ENCODE peak calls at places on chromosomes 7 and 10, in seven cellular contexts. L is H1, Y is ovary, G is stomach, P is A549, Q is upper lobe of left lung, M is SK-N-SH. T is an unnamed sample.

GRCh38 chr7:18541189-18541870 is 45.8 kb downstream of the HDAC9 start:
- DNase-seq in L (no peak), Y (peak), G (peak), P (no peak), Q (no peak), M (no peak), T (no peak)

GRCh38 chr10:100963826-100964225 is 5.5 kb upstream of the SEMA4G start:
- DNase-seq in L (no peak), Y (no peak), G (no peak), P (no peak), Q (no peak), M (no peak), T (no peak)

GRCh38 chr7:128801667-128802066 is 9.9 kb downstream of the CCDC136 start:
- DNase-seq in L (no peak), Y (no peak), G (no peak), P (no peak), Q (no peak), M (no peak), T (no peak)

GRCh38 chr7:120979765-120980499 is 8.6 kb upstream of the CPED1 start:
- DNase-seq in L (no peak), Y (no peak), G (no peak), P (no peak), Q (no peak), M (no peak), T (no peak)

GRCh38 chr10:78602201-78602917 is 466.4 kb upstream of the ZMIZ1 start:
- DNase-seq in L (no peak), Y (no peak), G (no peak), P (no peak), Q (peak), M (no peak), T (no peak)

GRCh38 chr10:76032442-76033039 is 601.1 kb downstream of the LRMDA start:
- DNase-seq in L (no peak), Y (no peak), G (no peak), P (no peak), Q (peak), M (no peak), T (no peak)

GRCh38 chr7:92634924-92635519 is 44.8 kb upstream of the FAM133B start:
- DNase-seq in L (no peak), Y (no peak), G (no peak), P (peak), Q (no peak), M (peak), T (no peak)

GRCh38 chr10:58384095-58384494 is 1.1 kb upstream of the TFAM start:
- DNase-seq in L (no peak), Y (no peak), G (no peak), P (no peak), Q (no peak), M (no peak), T (no peak)

GRCh38 chr10:100874702-100875483 is 37.9 kb upstream of the SLF2 start:
- DNase-seq in L (no peak), Y (no peak), G (no peak), P (no peak), Q (no peak), M (no peak), T (no peak)

GRCh38 chr10:93288679-93289634 is 193.2 kb downstream of the MYOF start:
- DNase-seq in L (peak), Y (peak), G (peak), P (peak), Q (no peak), M (peak), T (peak)

GRCh38 chr7:100465702-100466311 is 1.7 kb upstream of the SPACDR start:
- DNase-seq in L (no peak), Y (peak), G (peak), P (peak), Q (peak), M (peak), T (no peak)

GRCh38 chr7:151736403-151736909 is 140.5 kb downstream of the PRKAG2 start:
- DNase-seq in L (peak), Y (peak), G (peak), P (peak), Q (no peak), M (peak), T (peak)

GRCh38 chr7:151115121-151115835 is 29.0 kb downstream of the AGAP3 start:
- DNase-seq in L (no peak), Y (no peak), G (no peak), P (no peak), Q (peak), M (peak), T (no peak)

GRCh38 chr10:12643279-12643678 is 293.9 kb downstream of the CAMK1D start:
- DNase-seq in L (peak), Y (no peak), G (no peak), P (no peak), Q (no peak), M (no peak), T (no peak)

GRCh38 chr10:5658871-5659618 is 7.3 kb downstream of the ASB13 start:
- DNase-seq in L (no peak), Y (no peak), G (no peak), P (no peak), Q (no peak), M (no peak), T (no peak)

GRCh38 chr10:99276848-99277486 is 41.3 kb upstream of the HPSE2 start:
- DNase-seq in L (no peak), Y (no peak), G (no peak), P (peak), Q (no peak), M (peak), T (no peak)

GRCh38 chr7:29851487-29851886 is 45.2 kb downstream of the WIPF3 start:
- DNase-seq in L (no peak), Y (no peak), G (peak), P (no peak), Q (no peak), M (no peak), T (no peak)

GRCh38 chr7:108004220-108005142 is 1.5 kb upstream of the LAMB1 start:
- DNase-seq in L (no peak), Y (no peak), G (no peak), P (peak), Q (no peak), M (no peak), T (peak)

GRCh38 chr7:1065263-1066260 is 21.2 kb downstream of the GPR146 start:
- DNase-seq in L (peak), Y (peak), G (peak), P (peak), Q (peak), M (peak), T (peak)

GRCh38 chr10:15325243-15326002 is 45.7 kb downstream of the FAM171A1 start:
- DNase-seq in L (no peak), Y (no peak), G (no peak), P (peak), Q (no peak), M (no peak), T (no peak)

GRCh38 chr10:86262671-86263165 is 103.9 kb downstream of the GRID1 start:
- DNase-seq in L (no peak), Y (no peak), G (peak), P (no peak), Q (peak), M (no peak), T (no peak)

GRCh38 chr10:7471720-7472367 is 61.0 kb upstream of the SFMBT2 start:
- DNase-seq in L (no peak), Y (no peak), G (no peak), P (no peak), Q (no peak), M (no peak), T (no peak)

GRCh38 chr10:132627736-132628512 is 90.3 kb downstream of the INPP5A start:
- DNase-seq in L (no peak), Y (peak), G (peak), P (no peak), Q (no peak), M (peak), T (no peak)

GRCh38 chr10:33238643-33239042 is 95.8 kb downstream of the NRP1 start:
- DNase-seq in L (no peak), Y (no peak), G (no peak), P (peak), Q (no peak), M (no peak), T (no peak)

GRCh38 chr10:59536151-59536550 is 173.5 kb downstream of the SLC16A9 start:
- DNase-seq in L (no peak), Y (peak), G (no peak), P (no peak), Q (no peak), M (peak), T (no peak)

GRCh38 chr10:73730153-73730906 is 13.8 kb upstream of the SEC24C start:
- DNase-seq in L (peak), Y (peak), G (peak), P (peak), Q (peak), M (peak), T (peak)
- TF ChIP-seq EP300 in L (no peak), Y (no peak), G (no peak), P (no peak), Q (no peak), M (no peak), T (peak)

GRCh38 chr10:49486009-49486408 is 52.9 kb downstream of the ERCC6 start:
- DNase-seq in L (no peak), Y (no peak), G (no peak), P (no peak), Q (no peak), M (no peak), T (no peak)
- TF ChIP-seq EP300 in L (no peak), Y (no peak), G (no peak), P (no peak), Q (no peak), M (no peak), T (no peak)

GRCh38 chr7:22433710-22434460 is 66.1 kb downstream of the STEAP1B start:
- DNase-seq in L (peak), Y (peak), G (no peak), P (no peak), Q (no peak), M (no peak), T (no peak)
- TF ChIP-seq EP300 in L (no peak), Y (no peak), G (no peak), P (no peak), Q (peak), M (no peak), T (no peak)

GRCh38 chr7:73742753-73743641 is 4.4 kb upstream of the ABHD11 start:
- DNase-seq in L (peak), Y (peak), G (peak), P (peak), Q (peak), M (peak), T (no peak)
- TF ChIP-seq EP300 in L (peak), Y (no peak), G (no peak), P (no peak), Q (peak), M (no peak), T (no peak)

DNA sequence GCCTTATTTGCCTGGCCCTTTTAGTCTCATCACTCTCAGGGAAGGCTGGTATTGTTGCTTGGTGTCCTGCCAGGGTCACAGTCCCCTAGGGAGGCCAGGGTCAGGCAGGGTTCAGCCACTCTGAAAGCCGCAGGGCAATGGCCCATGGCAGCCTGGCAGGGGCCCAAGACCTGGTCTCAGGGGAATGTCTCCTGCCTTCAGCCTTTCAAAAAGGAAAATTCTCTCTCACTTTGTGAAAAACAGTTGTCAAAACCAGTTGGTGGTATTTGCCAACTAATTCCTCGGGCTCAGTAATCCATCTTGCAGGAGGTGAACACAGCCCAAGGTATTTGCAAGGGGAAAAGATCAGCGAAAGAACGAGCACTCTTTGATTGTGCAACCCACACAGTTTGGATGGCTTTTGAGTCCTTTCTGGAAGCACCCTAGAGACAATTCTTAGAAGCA is 101.5 kb downstream of the JCAD start:
- DNase-seq in L (no peak), Y (peak), G (no peak), P (no peak), Q (peak), M (no peak), T (peak)
- TF ChIP-seq EP300 in L (no peak), Y (no peak), G (no peak), P (no peak), Q (no peak), M (peak), T (peak)

GRCh38 chr7:28718523-28718922 is 239.6 kb downstream of the TRIL start:
- DNase-seq in L (no peak), Y (no peak), G (no peak), P (no peak), Q (no peak), M (peak), T (no peak)

GRCh38 chr7:28709756-28710155 is 248.4 kb downstream of the TRIL start:
- DNase-seq in L (no peak), Y (no peak), G (no peak), P (no peak), Q (no peak), M (no peak), T (no peak)

GRCh38 chr7:28711096-28711495 is 247.0 kb downstream of the TRIL start:
- DNase-seq in L (no peak), Y (no peak), G (no peak), P (no peak), Q (no peak), M (no peak), T (no peak)

GRCh38 chr7:28718042-28718452 is 240.1 kb downstream of the TRIL start:
- DNase-seq in L (no peak), Y (no peak), G (no peak), P (no peak), Q (no peak), M (no peak), T (no peak)

GRCh38 chr7:28714452-28715120 is 243.5 kb downstream of the TRIL start:
- DNase-seq in L (no peak), Y (no peak), G (no peak), P (no peak), Q (no peak), M (no peak), T (no peak)
- TF ChIP-seq EP300 in L (no peak), Y (no peak), G (no peak), P (no peak), Q (no peak), M (no peak), T (no peak)